ENCODE peak calls at places on chromosomes 1 and 21, in eight cellular contexts. D, A, L, Q, N, W, B and O are unnamed samples.

GRCh38 chr1:153260980-153261792 is 1.7 kb downstream of the LORICRIN start:
- DNase-seq in D (peak; percentile 62), A (peak; percentile 34), L (no peak), Q (no peak), N (no peak), W (peak; percentile 5), B (no peak), O (peak; percentile 72)

GRCh38 chr1:185719021-185719420 is 15.2 kb upstream of the HMCN1 start:
- DNase-seq in D (peak; percentile 96), A (no peak), L (no peak), Q (peak; percentile 55), N (no peak), W (peak; percentile 97), B (peak; percentile 86), O (peak; percentile 64)

GRCh38 chr1:156152628-156153027 is 757 bp upstream of the SEMA4A start:
- DNase-seq in D (no peak), A (no peak), L (no peak), Q (no peak), N (no peak), W (no peak), B (no peak), O (no peak)

GRCh38 chr1:68542586-68542985 is 45.7 kb upstream of the DEPDC1 start:
- DNase-seq in D (peak; percentile 10), A (no peak), L (no peak), Q (no peak), N (no peak), W (no peak), B (no peak), O (no peak)

GRCh38 chr1:67648582-67649326 is 36.2 kb upstream of the GADD45A start:
- DNase-seq in D (no peak), A (no peak), L (no peak), Q (no peak), N (no peak), W (no peak), B (no peak), O (peak; percentile 50)

GRCh38 chr21:36757246-36757645 is 58.3 kb downstream of the SIM2 start:
- DNase-seq in D (no peak), A (no peak), L (no peak), Q (peak; percentile 49), N (no peak), W (no peak), B (no peak), O (peak; percentile 17)

GRCh38 chr1:193755441-193755840 is 569.0 kb upstream of the B3GALT2 start:
- DNase-seq in D (no peak), A (no peak), L (no peak), Q (no peak), N (no peak), W (no peak), B (no peak), O (no peak)

GRCh38 chr21:41752231-41752681 is 14.6 kb downstream of the RIPK4 start:
- DNase-seq in D (peak; percentile 91), A (no peak), L (no peak), Q (no peak), N (peak; percentile 68), W (peak; percentile 38), B (peak; percentile 74), O (no peak)

GRCh38 chr1:2439369-2439768 is 27.0 kb upstream of the PEX10 start:
- DNase-seq in D (no peak), A (peak; percentile 24), L (peak; percentile 9), Q (no peak), N (no peak), W (no peak), B (no peak), O (no peak)

GRCh38 chr1:234643111-234643849 is 33.3 kb upstream of the IRF2BP2 start:
- DNase-seq in D (no peak), A (no peak), L (no peak), Q (no peak), N (no peak), W (no peak), B (no peak), O (no peak)

GRCh38 chr21:38507374-38507942 is 9.2 kb upstream of the ERG start:
- DNase-seq in D (no peak), A (no peak), L (no peak), Q (no peak), N (no peak), W (no peak), B (no peak), O (no peak)

GRCh38 chr1:29259802-29260441 is 23.6 kb downstream of the PTPRU start:
- DNase-seq in D (peak; percentile 73), A (no peak), L (no peak), Q (peak; percentile 82), N (no peak), W (no peak), B (peak; percentile 39), O (peak; percentile 84)

GRCh38 chr1:116874622-116875277 is 35.0 kb upstream of the PTGFRN start:
- DNase-seq in D (peak; percentile 47), A (no peak), L (no peak), Q (no peak), N (no peak), W (peak; percentile 29), B (no peak), O (no peak)

GRCh38 chr1:30407030-30407861 is 316.1 kb downstream of the MATN1 start:
- DNase-seq in D (peak; percentile 21), A (no peak), L (no peak), Q (peak; percentile 11), N (no peak), W (peak; percentile 41), B (no peak), O (no peak)

GRCh38 chr21:37564341-37564923 is 197.9 kb downstream of the DYRK1A start:
- DNase-seq in D (peak; percentile 99), A (peak; percentile 93), L (peak; percentile 58), Q (peak; percentile 21), N (peak; percentile 96), W (peak; percentile 99), B (peak; percentile 96), O (peak; percentile 48)

GRCh38 chr1:231421616-231421970 is 494 bp downstream of the EGLN1 start:
- DNase-seq in D (peak; percentile 74), A (peak; percentile 63), L (no peak), Q (no peak), N (peak; percentile 42), W (no peak), B (peak; percentile 42), O (no peak)

GRCh38 chr1:14826172-14826636 is 227.7 kb downstream of the KAZN start:
- DNase-seq in D (peak; percentile 93), A (no peak), L (no peak), Q (no peak), N (no peak), W (peak; percentile 87), B (peak; percentile 96), O (no peak)

GRCh38 chr21:33063907-33064622 is 5.9 kb upstream of the OLIG1 start:
- DNase-seq in D (no peak), A (no peak), L (no peak), Q (peak; percentile 48), N (no peak), W (no peak), B (no peak), O (peak; percentile 69)

DNA sequence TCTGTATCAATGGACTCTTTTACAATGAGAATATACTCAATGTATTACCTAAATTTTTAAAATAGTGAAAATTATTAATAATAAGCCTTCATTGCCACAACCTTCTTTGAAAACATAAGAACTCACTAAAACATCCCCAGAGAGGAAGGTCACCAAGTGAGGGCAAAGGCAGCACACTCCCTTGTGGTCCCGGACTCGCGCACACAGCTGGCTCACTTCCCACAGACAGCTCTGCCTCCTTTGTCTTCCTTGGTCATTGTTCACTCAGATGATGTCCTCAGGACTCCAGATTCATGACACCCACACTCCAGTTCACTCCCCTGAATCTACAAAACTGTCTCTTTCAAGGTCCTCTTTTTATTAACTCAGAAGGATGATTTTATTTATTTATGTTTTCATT is 19.2 kb upstream of the UBR4 start:
- DNase-seq in D (no peak), A (no peak), L (no peak), Q (no peak), N (no peak), W (no peak), B (no peak), O (no peak)
- H3K27ac ChIP-seq in D (no peak overlapping the region), A (no peak overlapping the region), L (no peak overlapping the region), Q (no peak overlapping the region), N (no peak overlapping the region), W (no peak overlapping the region), B (no peak overlapping the region), O (no peak overlapping the region)

GRCh38 chr1:213647864-213648650 is 339.7 kb upstream of the PROX1 start:
- DNase-seq in D (no peak), A (no peak), L (no peak), Q (no peak), N (peak; percentile 86), W (no peak), B (no peak), O (no peak)
- TF ChIP-seq EZH2 in D (no peak), A (no peak), L (no peak), Q (no peak), N (no peak), W (no peak), B (no peak), O (no peak)

GRCh38 chr1:222712253-222713090 is at the start of the genes AIDA and BROX:
- DNase-seq in D (peak; percentile 95), A (peak; percentile 90), L (no peak), Q (peak; percentile 94), N (peak; percentile 64), W (peak; percentile 54), B (peak; percentile 85), O (peak; percentile 91)

GRCh38 chr1:222716393-222716792 is 4.0 kb downstream of the BROX start:
- DNase-seq in D (no peak), A (no peak), L (no peak), Q (no peak), N (no peak), W (no peak), B (no peak), O (no peak)

GRCh38 chr1:222711319-222712252 is 705 bp downstream of the AIDA start:
- DNase-seq in D (peak; percentile 88), A (peak; percentile 74), L (no peak), Q (peak; percentile 63), N (peak; percentile 83), W (peak; percentile 45), B (peak; percentile 66), O (peak; percentile 59)

GRCh38 chr1:222709700-222710153 is 2.6 kb downstream of the AIDA start:
- DNase-seq in D (peak; percentile 16), A (no peak), L (no peak), Q (no peak), N (no peak), W (no peak), B (no peak), O (no peak)

GRCh38 chr1:222713091-222714012 is 988 bp downstream of the BROX start:
- DNase-seq in D (peak; percentile 97), A (peak; percentile 95), L (peak; percentile 88), Q (peak; percentile 98), N (peak; percentile 84), W (peak; percentile 89), B (peak; percentile 95), O (peak; percentile 97)
- H2AFZ ChIP-seq in D (peak overlapping the region; percentile 97), A (peak overlapping the region; percentile 90), L (peak overlapping the region; percentile 99), Q (peak overlapping the region; percentile 98), N (peak overlapping the region; percentile 100), W (peak overlapping the region; percentile 97), B (peak overlapping the region; percentile 92), O (peak overlapping the region; percentile 100)

DNA sequence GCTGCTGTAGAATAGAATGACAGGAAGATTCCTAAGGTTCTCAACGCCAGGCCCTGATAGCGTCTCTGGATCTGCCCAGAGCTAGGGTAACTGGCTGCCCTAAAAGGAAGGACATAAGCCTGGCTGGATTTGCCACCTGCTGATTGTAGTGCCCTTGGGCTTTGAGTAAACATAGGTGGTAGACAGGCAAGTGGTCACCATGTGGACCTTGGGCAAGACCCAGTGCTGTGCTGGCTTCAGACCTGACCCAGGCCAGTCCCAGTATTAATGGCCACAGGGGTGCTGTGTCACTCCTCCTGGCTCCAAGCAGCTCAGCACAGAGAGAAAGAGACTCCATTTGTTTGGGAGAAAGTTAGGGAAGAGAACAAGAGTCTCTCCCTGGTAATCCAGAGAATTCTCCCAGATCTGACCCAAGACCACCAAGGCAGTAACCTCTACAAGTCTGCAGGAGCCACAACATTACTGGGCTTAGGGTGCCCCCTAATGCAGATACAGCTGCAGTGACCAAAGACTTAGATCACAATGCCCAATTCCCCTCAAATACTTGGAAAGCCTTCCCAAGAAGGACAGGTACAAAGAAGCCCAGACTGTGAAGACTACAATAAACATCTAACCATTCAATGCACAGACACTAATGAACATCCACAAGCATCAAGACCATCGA is 44.5 kb downstream of the PHTF1 start:
- DNase-seq in D (no peak), A (no peak), L (no peak), Q (peak; percentile 31), N (no peak), W (no peak), B (no peak), O (peak; percentile 25)
- H3K27ac ChIP-seq in D (no peak overlapping the region), A (no peak overlapping the region), L (no peak overlapping the region), Q (no peak overlapping the region), N (no peak overlapping the region), W (no peak overlapping the region), B (no peak overlapping the region), O (no peak overlapping the region)